ENCODE peak calls at places on chromosomes 3 and 15, in five cellular contexts. M, V, Y, T and C are unnamed samples. For H3K4me1 and H3K36me3, the result is how much of the 10 kb centered on the place peaks cover.

GRCh38 chr3:66342717-66343373 is 122.0 kb downstream of the SLC25A26 start:
- DNase-seq in M (no peak), V (no peak), Y (no peak), T (no peak), C (no peak)

GRCh38 chr15:22902578-22902977 is 64.1 kb downstream of the NIPA2 start:
- DNase-seq in M (no peak), V (no peak), Y (no peak), T (no peak), C (no peak)

GRCh38 chr15:31867536-31868442 is 162.5 kb upstream of the CHRNA7 start:
- DNase-seq in M (no peak), V (peak), Y (peak), T (peak), C (peak)

GRCh38 chr15:68471552-68471951 is 39.6 kb upstream of the ITGA11 start:
- DNase-seq in M (no peak), V (no peak), Y (no peak), T (no peak), C (no peak)

GRCh38 chr15:68318008-68318835 is 40.7 kb downstream of the FEM1B start:
- DNase-seq in M (peak), V (no peak), Y (no peak), T (no peak), C (no peak)

GRCh38 chr15:49815937-49816336 is 195.1 kb downstream of the DTWD1 start:
- DNase-seq in M (no peak), V (no peak), Y (no peak), T (peak), C (no peak)

GRCh38 chr3:82224661-82225060 is 463.2 kb upstream of the GBE1 start:
- DNase-seq in M (no peak), V (no peak), Y (no peak), T (no peak), C (no peak)

GRCh38 chr15:82538961-82539689 is 1.1 kb downstream of the RPS17 start:
- DNase-seq in M (no peak), V (no peak), Y (no peak), T (no peak), C (no peak)

GRCh38 chr3:10973196-10973595 is 19.4 kb upstream of the SLC6A1 start:
- DNase-seq in M (no peak), V (no peak), Y (no peak), T (no peak), C (no peak)

GRCh38 chr3:130692455-130692854 is 54.2 kb downstream of the PIK3R4 start:
- DNase-seq in M (no peak), V (no peak), Y (no peak), T (peak), C (no peak)

GRCh38 chr3:108509263-108509662 is 1.1 kb downstream of the MYH15 start:
- DNase-seq in M (no peak), V (no peak), Y (no peak), T (no peak), C (no peak)

GRCh38 chr3:180335056-180335455 is 266.9 kb upstream of the TTC14 start:
- DNase-seq in M (no peak), V (no peak), Y (no peak), T (no peak), C (no peak)

GRCh38 chr3:102605146-102605545 is 170.3 kb downstream of the ZPLD1 start:
- DNase-seq in M (no peak), V (no peak), Y (no peak), T (peak), C (no peak)

GRCh38 chr3:159855599-159856495 is 132.8 kb upstream of the IL12A start:
- DNase-seq in M (no peak), V (no peak), Y (no peak), T (no peak), C (no peak)

GRCh38 chr15:61764981-61765380 is 295.3 kb downstream of the VPS13C start:
- DNase-seq in M (no peak), V (no peak), Y (no peak), T (no peak), C (no peak)

GRCh38 chr3:72625616-72626337 is 222.5 kb downstream of the SHQ1 start:
- DNase-seq in M (no peak), V (no peak), Y (no peak), T (peak), C (no peak)

GRCh38 chr3:181704421-181705066 is 7.2 kb upstream of the SOX2 start:
- DNase-seq in M (no peak), V (no peak), Y (no peak), T (no peak), C (no peak)

GRCh38 chr15:76501726-76502125 is 165.2 kb downstream of the ISL2 start:
- DNase-seq in M (no peak), V (no peak), Y (no peak), T (peak), C (no peak)

GRCh38 chr3:168220609-168221008 is 124.9 kb upstream of the GOLIM4 start:
- DNase-seq in M (no peak), V (no peak), Y (no peak), T (peak), C (no peak)

GRCh38 chr3:25664066-25664809 is 469 bp downstream of the TOP2B start:
- DNase-seq in M (peak), V (peak), Y (peak), T (peak), C (peak)

GRCh38 chr3:190197346-190197763 is 76.7 kb upstream of the P3H2 start:
- DNase-seq in M (no peak), V (no peak), Y (no peak), T (no peak), C (no peak)

GRCh38 chr3:120743556-120744195 is 1.1 kb downstream of the GTF2E1 start:
- DNase-seq in M (no peak), V (no peak), Y (no peak), T (peak), C (no peak)

GRCh38 chr3:70703305-70704102 is 391.1 kb upstream of the MDFIC2 start:
- DNase-seq in M (no peak), V (no peak), Y (no peak), T (peak), C (no peak)

GRCh38 chr3:194086251-194087075 is 49.5 kb upstream of the HES1 start:
- DNase-seq in M (no peak), V (no peak), Y (no peak), T (no peak), C (no peak)
- H3K4me1 ChIP-seq in M (under half), V (under half), Y (under half), T (under half), C (under half)

DNA sequence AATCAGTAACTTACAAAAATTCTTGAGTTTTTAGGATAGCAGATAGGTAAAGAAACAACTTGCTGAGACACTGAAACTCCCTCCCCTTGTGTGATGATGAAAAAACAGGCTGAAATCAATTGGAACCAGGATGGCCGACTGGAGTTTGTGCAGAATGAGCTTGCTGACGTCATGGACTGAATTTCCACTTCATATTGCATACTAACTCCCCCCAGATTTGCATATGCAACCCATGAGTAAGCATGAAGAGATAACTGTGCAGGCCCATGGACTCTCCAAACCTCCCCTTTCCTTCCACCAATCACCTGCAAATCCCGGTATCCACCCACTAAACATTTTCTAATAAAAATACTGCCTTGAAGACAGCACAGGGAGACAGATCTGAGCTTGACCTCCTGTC is 82.0 kb upstream of the SCN5A start:
- DNase-seq in M (no peak), V (no peak), Y (no peak), T (no peak), C (no peak)
- H3K36me3 ChIP-seq in M (under half), V (under half), Y (under half), T (under half), C (under half)

GRCh38 chr3:89276116-89276515 is 168.7 kb downstream of the EPHA3 start:
- DNase-seq in M (no peak), V (no peak), Y (no peak), T (no peak), C (no peak)
- H3K4me1 ChIP-seq in M (under half), V (under half), Y (under half), T (under half), C (under half)

DNA sequence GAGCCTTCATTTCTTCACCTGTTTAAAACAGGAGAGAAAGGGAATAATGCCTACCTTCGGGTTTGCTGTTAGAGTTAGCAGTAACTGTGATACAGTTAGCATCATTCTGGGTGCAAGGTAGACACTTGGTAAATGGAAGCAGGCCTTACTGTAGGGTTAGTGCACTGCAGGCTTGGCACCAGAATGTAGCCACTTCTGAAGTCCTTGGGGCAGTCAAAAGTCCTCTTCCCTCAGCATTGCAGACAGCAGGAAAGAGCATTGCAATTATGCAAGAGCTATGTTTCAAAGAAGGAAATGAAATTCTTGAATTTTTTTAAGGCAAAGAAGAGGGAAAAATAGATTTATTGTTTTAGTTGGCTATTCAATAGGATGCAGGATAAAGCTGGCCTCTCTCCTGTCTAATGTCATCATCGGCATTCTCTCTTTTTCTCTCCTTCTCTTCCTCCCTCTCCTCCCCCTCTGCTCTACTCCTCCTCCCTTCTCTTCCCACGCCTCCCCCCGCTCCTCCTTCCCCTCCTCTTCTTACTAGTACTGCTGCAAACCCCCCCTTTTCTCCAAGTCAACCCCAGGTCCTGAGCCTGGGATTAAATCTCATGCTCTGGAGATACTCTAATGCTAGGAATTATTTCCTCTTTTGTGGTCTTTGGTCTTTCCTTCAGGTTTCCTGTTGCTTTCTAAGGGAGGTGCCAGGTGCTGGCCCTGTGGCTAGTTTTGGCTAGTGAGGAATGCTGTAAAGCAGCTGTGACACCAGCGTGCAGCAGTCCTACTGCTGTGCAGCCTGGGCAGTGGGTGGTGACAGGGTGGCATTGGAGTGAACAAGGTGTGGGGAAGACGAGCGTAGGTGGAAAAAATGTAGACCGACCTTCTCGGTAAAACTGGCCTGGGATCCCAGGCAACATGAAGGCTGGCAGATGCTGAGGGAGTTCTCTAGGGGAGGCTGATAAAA is 21.6 kb downstream of the EEFSEC start:
- DNase-seq in M (no peak), V (no peak), Y (no peak), T (peak), C (no peak)
- H3K36me3 ChIP-seq in M (under half), V (under half), Y (under half), T (under half), C (under half)

GRCh38 chr3:124780356-124780755 is 50.1 kb downstream of the UMPS start:
- DNase-seq in M (peak), V (no peak), Y (peak), T (no peak), C (no peak)
- H3K4me1 ChIP-seq in M (under half), V (under half), Y (under half), T (under half), C (under half)